ENCODE peak calls at places on chromosomes 16 and 17, in four cellular contexts. One of them, this sample, is unnamed.

GRCh38 chr17:2081564-2081963 is 26.7 kb downstream of the HIC1 start:
- ATAC-seq in stimulated activated naive CD8-positive, alpha-beta T cell treated with anti-CD3 and anti-CD28 coated beads, Interleukin-15, amount 100 ng/mL, for 72 hours: no peak
- ATAC-seq in CD8-positive, alpha-beta T cell: peak; percentile 17
- ATAC-seq in effector memory CD8-positive, alpha-beta T cell: no peak
- ATAC-seq in this sample: no peak

GRCh38 chr16:252366-253337 is 18.0 kb downstream of the FAM234A start:
- ATAC-seq in stimulated activated naive CD8-positive, alpha-beta T cell treated with anti-CD3 and anti-CD28 coated beads, Interleukin-15, amount 100 ng/mL, for 72 hours: peak; percentile 92
- ATAC-seq in CD8-positive, alpha-beta T cell: peak; percentile 56
- ATAC-seq in effector memory CD8-positive, alpha-beta T cell: peak; percentile 76
- ATAC-seq in this sample: no peak

GRCh38 chr17:78600181-78600651 is 23.0 kb upstream of the DNAH17 start:
- ATAC-seq in stimulated activated naive CD8-positive, alpha-beta T cell treated with anti-CD3 and anti-CD28 coated beads, Interleukin-15, amount 100 ng/mL, for 72 hours: no peak
- ATAC-seq in CD8-positive, alpha-beta T cell: no peak
- ATAC-seq in effector memory CD8-positive, alpha-beta T cell: no peak
- ATAC-seq in this sample: no peak

GRCh38 chr16:30166202-30166902 is 17.1 kb upstream of the CORO1A start:
- ATAC-seq in stimulated activated naive CD8-positive, alpha-beta T cell treated with anti-CD3 and anti-CD28 coated beads, Interleukin-15, amount 100 ng/mL, for 72 hours: peak; percentile 81
- ATAC-seq in CD8-positive, alpha-beta T cell: peak; percentile 48
- ATAC-seq in effector memory CD8-positive, alpha-beta T cell: peak; percentile 73
- ATAC-seq in this sample: peak; percentile 51

GRCh38 chr16:8564934-8565345 is 25.4 kb downstream of the TMEM114 start:
- ATAC-seq in stimulated activated naive CD8-positive, alpha-beta T cell treated with anti-CD3 and anti-CD28 coated beads, Interleukin-15, amount 100 ng/mL, for 72 hours: no peak
- ATAC-seq in CD8-positive, alpha-beta T cell: no peak
- ATAC-seq in effector memory CD8-positive, alpha-beta T cell: no peak
- ATAC-seq in this sample: no peak

GRCh38 chr17:8393470-8394231 is 4.0 kb downstream of the RNF222 start:
- ATAC-seq in stimulated activated naive CD8-positive, alpha-beta T cell treated with anti-CD3 and anti-CD28 coated beads, Interleukin-15, amount 100 ng/mL, for 72 hours: peak; percentile 97
- ATAC-seq in CD8-positive, alpha-beta T cell: peak; percentile 99
- ATAC-seq in effector memory CD8-positive, alpha-beta T cell: peak; percentile 99
- ATAC-seq in this sample: peak; percentile 78

GRCh38 chr16:56758930-56759329 is 29.0 kb downstream of the NUP93 start:
- ATAC-seq in stimulated activated naive CD8-positive, alpha-beta T cell treated with anti-CD3 and anti-CD28 coated beads, Interleukin-15, amount 100 ng/mL, for 72 hours: no peak
- ATAC-seq in CD8-positive, alpha-beta T cell: no peak
- ATAC-seq in effector memory CD8-positive, alpha-beta T cell: no peak
- ATAC-seq in this sample: no peak

GRCh38 chr17:48254896-48255295 is 147.3 kb downstream of the SNX11 start:
- ATAC-seq in stimulated activated naive CD8-positive, alpha-beta T cell treated with anti-CD3 and anti-CD28 coated beads, Interleukin-15, amount 100 ng/mL, for 72 hours: no peak
- ATAC-seq in CD8-positive, alpha-beta T cell: no peak
- ATAC-seq in effector memory CD8-positive, alpha-beta T cell: no peak
- ATAC-seq in this sample: no peak

GRCh38 chr17:69535022-69535570 is 120.6 kb downstream of the MAP2K6 start:
- ATAC-seq in stimulated activated naive CD8-positive, alpha-beta T cell treated with anti-CD3 and anti-CD28 coated beads, Interleukin-15, amount 100 ng/mL, for 72 hours: no peak
- ATAC-seq in CD8-positive, alpha-beta T cell: no peak
- ATAC-seq in effector memory CD8-positive, alpha-beta T cell: no peak
- ATAC-seq in this sample: no peak

GRCh38 chr17:74890554-74890953 is 2.9 kb downstream of the FADS6 start:
- ATAC-seq in stimulated activated naive CD8-positive, alpha-beta T cell treated with anti-CD3 and anti-CD28 coated beads, Interleukin-15, amount 100 ng/mL, for 72 hours: no peak
- ATAC-seq in CD8-positive, alpha-beta T cell: no peak
- ATAC-seq in effector memory CD8-positive, alpha-beta T cell: no peak
- ATAC-seq in this sample: no peak

GRCh38 chr16:1772362-1772907 is at the start of gene EME2:
- ATAC-seq in stimulated activated naive CD8-positive, alpha-beta T cell treated with anti-CD3 and anti-CD28 coated beads, Interleukin-15, amount 100 ng/mL, for 72 hours: peak; percentile 31
- ATAC-seq in CD8-positive, alpha-beta T cell: peak; percentile 41
- ATAC-seq in effector memory CD8-positive, alpha-beta T cell: peak; percentile 23
- ATAC-seq in this sample: peak; percentile 47

GRCh38 chr16:66337434-66338188 is 28.9 kb upstream of the CDH5 start:
- ATAC-seq in stimulated activated naive CD8-positive, alpha-beta T cell treated with anti-CD3 and anti-CD28 coated beads, Interleukin-15, amount 100 ng/mL, for 72 hours: no peak
- ATAC-seq in CD8-positive, alpha-beta T cell: no peak
- ATAC-seq in effector memory CD8-positive, alpha-beta T cell: no peak
- ATAC-seq in this sample: no peak

GRCh38 chr16:47058295-47059086 is 85.0 kb upstream of the DNAJA2 start:
- ATAC-seq in stimulated activated naive CD8-positive, alpha-beta T cell treated with anti-CD3 and anti-CD28 coated beads, Interleukin-15, amount 100 ng/mL, for 72 hours: no peak
- ATAC-seq in CD8-positive, alpha-beta T cell: no peak
- ATAC-seq in effector memory CD8-positive, alpha-beta T cell: no peak
- ATAC-seq in this sample: no peak

GRCh38 chr17:28648698-28649097 is 3.7 kb upstream of the BLTP2 start:
- ATAC-seq in stimulated activated naive CD8-positive, alpha-beta T cell treated with anti-CD3 and anti-CD28 coated beads, Interleukin-15, amount 100 ng/mL, for 72 hours: no peak
- ATAC-seq in CD8-positive, alpha-beta T cell: no peak
- ATAC-seq in effector memory CD8-positive, alpha-beta T cell: no peak
- ATAC-seq in this sample: no peak

GRCh38 chr16:1884889-1885288 is 12.9 kb upstream of the MEIOB start:
- ATAC-seq in stimulated activated naive CD8-positive, alpha-beta T cell treated with anti-CD3 and anti-CD28 coated beads, Interleukin-15, amount 100 ng/mL, for 72 hours: no peak
- ATAC-seq in CD8-positive, alpha-beta T cell: no peak
- ATAC-seq in effector memory CD8-positive, alpha-beta T cell: no peak
- ATAC-seq in this sample: no peak

GRCh38 chr17:68418876-68419275 is 38.4 kb downstream of the WIPI1 start:
- ATAC-seq in stimulated activated naive CD8-positive, alpha-beta T cell treated with anti-CD3 and anti-CD28 coated beads, Interleukin-15, amount 100 ng/mL, for 72 hours: no peak
- ATAC-seq in CD8-positive, alpha-beta T cell: no peak
- ATAC-seq in effector memory CD8-positive, alpha-beta T cell: no peak
- ATAC-seq in this sample: no peak

This sample was measured in esophagus mucosa.